ENCODE peak calls at places on chromosomes 1 and 21, in nine cellular contexts. One of them, this sample, is unnamed.

GRCh38 chr1:42385283-42385682 is 4.7 kb downstream of the RIMKLA start:
- DNase-seq in pancreas: no peak
- DNase-seq in cardiac muscle cell: peak; percentile 3
- DNase-seq in stomach: no peak
- DNase-seq in RWPE1: no peak
- DNase-seq in WTC11: no peak
- DNase-seq in ovary: no peak
- DNase-seq in GM06990: no peak
- DNase-seq in kidney epithelial cell: no peak
- DNase-seq in this sample: no peak

GRCh38 chr1:207077470-207078377 is 10.9 kb upstream of the C4BPB start:
- DNase-seq in pancreas: peak; percentile 60
- DNase-seq in cardiac muscle cell: peak; percentile 89
- DNase-seq in stomach: peak; percentile 74
- DNase-seq in RWPE1: peak; percentile 66
- DNase-seq in WTC11: peak; percentile 46
- DNase-seq in ovary: peak; percentile 50
- DNase-seq in GM06990: peak; percentile 41
- DNase-seq in kidney epithelial cell: peak; percentile 38
- DNase-seq in this sample: peak; percentile 64

GRCh38 chr1:229027622-229028182 is 243.2 kb upstream of the RAB4A start:
- DNase-seq in pancreas: no peak
- DNase-seq in cardiac muscle cell: peak; percentile 95
- DNase-seq in stomach: no peak
- DNase-seq in RWPE1: peak; percentile 45
- DNase-seq in WTC11: no peak
- DNase-seq in ovary: no peak
- DNase-seq in GM06990: no peak
- DNase-seq in kidney epithelial cell: no peak
- DNase-seq in this sample: no peak

GRCh38 chr1:227219715-227220292 is 98.5 kb downstream of the CDC42BPA start:
- DNase-seq in pancreas: no peak
- DNase-seq in cardiac muscle cell: no peak
- DNase-seq in stomach: no peak
- DNase-seq in RWPE1: no peak
- DNase-seq in WTC11: no peak
- DNase-seq in ovary: no peak
- DNase-seq in GM06990: no peak
- DNase-seq in kidney epithelial cell: no peak
- DNase-seq in this sample: no peak

GRCh38 chr1:151165281-151165737 is 393 bp downstream of the LYSMD1 start:
- DNase-seq in pancreas: peak; percentile 34
- DNase-seq in cardiac muscle cell: peak; percentile 70
- DNase-seq in stomach: no peak
- DNase-seq in RWPE1: peak; percentile 51
- DNase-seq in WTC11: peak; percentile 77
- DNase-seq in ovary: peak; percentile 69
- DNase-seq in GM06990: no peak
- DNase-seq in kidney epithelial cell: no peak
- DNase-seq in this sample: no peak

GRCh38 chr1:172537827-172538391 is 5.0 kb downstream of the SUCO start:
- DNase-seq in pancreas: no peak
- DNase-seq in cardiac muscle cell: no peak
- DNase-seq in stomach: no peak
- DNase-seq in RWPE1: no peak
- DNase-seq in WTC11: no peak
- DNase-seq in ovary: no peak
- DNase-seq in GM06990: no peak
- DNase-seq in kidney epithelial cell: no peak
- DNase-seq in this sample: no peak

GRCh38 chr1:231803353-231803752 is 176.8 kb downstream of the DISC1 start:
- DNase-seq in pancreas: no peak
- DNase-seq in cardiac muscle cell: peak; percentile 82
- DNase-seq in stomach: no peak
- DNase-seq in RWPE1: no peak
- DNase-seq in WTC11: no peak
- DNase-seq in ovary: no peak
- DNase-seq in GM06990: no peak
- DNase-seq in kidney epithelial cell: no peak
- DNase-seq in this sample: no peak

GRCh38 chr1:37726746-37727145 is 34.4 kb downstream of the CDCA8 start:
- DNase-seq in pancreas: no peak
- DNase-seq in cardiac muscle cell: no peak
- DNase-seq in stomach: no peak
- DNase-seq in RWPE1: no peak
- DNase-seq in WTC11: no peak
- DNase-seq in ovary: no peak
- DNase-seq in GM06990: no peak
- DNase-seq in kidney epithelial cell: no peak
- DNase-seq in this sample: no peak

GRCh38 chr1:160171978-160172377 is 18.4 kb upstream of the CASQ1 start:
- DNase-seq in pancreas: no peak
- DNase-seq in cardiac muscle cell: no peak
- DNase-seq in stomach: no peak
- DNase-seq in RWPE1: no peak
- DNase-seq in WTC11: no peak
- DNase-seq in ovary: no peak
- DNase-seq in GM06990: no peak
- DNase-seq in kidney epithelial cell: no peak
- DNase-seq in this sample: no peak

GRCh38 chr1:37043101-37043500 is 8.8 kb upstream of the GRIK3 start:
- DNase-seq in pancreas: no peak
- DNase-seq in cardiac muscle cell: no peak
- DNase-seq in stomach: no peak
- DNase-seq in RWPE1: no peak
- DNase-seq in WTC11: no peak
- DNase-seq in ovary: no peak
- DNase-seq in GM06990: no peak
- DNase-seq in kidney epithelial cell: no peak
- DNase-seq in this sample: no peak

GRCh38 chr1:16151985-16152384 is 3.9 kb downstream of the EPHA2 start:
- DNase-seq in pancreas: no peak
- DNase-seq in cardiac muscle cell: no peak
- DNase-seq in stomach: no peak
- DNase-seq in RWPE1: no peak
- DNase-seq in WTC11: no peak
- DNase-seq in ovary: no peak
- DNase-seq in GM06990: no peak
- DNase-seq in kidney epithelial cell: no peak
- DNase-seq in this sample: no peak

GRCh38 chr1:16150508-16150907 is 5.4 kb downstream of the EPHA2 start:
- DNase-seq in pancreas: no peak
- DNase-seq in cardiac muscle cell: no peak
- DNase-seq in stomach: no peak
- DNase-seq in RWPE1: no peak
- DNase-seq in WTC11: no peak
- DNase-seq in ovary: no peak
- DNase-seq in GM06990: no peak
- DNase-seq in kidney epithelial cell: no peak
- DNase-seq in this sample: no peak

GRCh38 chr1:16152521-16153087 is 3.3 kb downstream of the EPHA2 start:
- DNase-seq in pancreas: no peak
- DNase-seq in cardiac muscle cell: peak; percentile 34
- DNase-seq in stomach: no peak
- DNase-seq in RWPE1: no peak
- DNase-seq in WTC11: no peak
- DNase-seq in ovary: no peak
- DNase-seq in GM06990: no peak
- DNase-seq in kidney epithelial cell: no peak
- DNase-seq in this sample: no peak

GRCh38 chr1:16149702-16150488 is 6.0 kb downstream of the EPHA2 start:
- DNase-seq in pancreas: no peak
- DNase-seq in cardiac muscle cell: no peak
- DNase-seq in stomach: no peak
- DNase-seq in RWPE1: no peak
- DNase-seq in WTC11: no peak
- DNase-seq in ovary: no peak
- DNase-seq in GM06990: no peak
- DNase-seq in kidney epithelial cell: no peak
- DNase-seq in this sample: no peak

DNA sequence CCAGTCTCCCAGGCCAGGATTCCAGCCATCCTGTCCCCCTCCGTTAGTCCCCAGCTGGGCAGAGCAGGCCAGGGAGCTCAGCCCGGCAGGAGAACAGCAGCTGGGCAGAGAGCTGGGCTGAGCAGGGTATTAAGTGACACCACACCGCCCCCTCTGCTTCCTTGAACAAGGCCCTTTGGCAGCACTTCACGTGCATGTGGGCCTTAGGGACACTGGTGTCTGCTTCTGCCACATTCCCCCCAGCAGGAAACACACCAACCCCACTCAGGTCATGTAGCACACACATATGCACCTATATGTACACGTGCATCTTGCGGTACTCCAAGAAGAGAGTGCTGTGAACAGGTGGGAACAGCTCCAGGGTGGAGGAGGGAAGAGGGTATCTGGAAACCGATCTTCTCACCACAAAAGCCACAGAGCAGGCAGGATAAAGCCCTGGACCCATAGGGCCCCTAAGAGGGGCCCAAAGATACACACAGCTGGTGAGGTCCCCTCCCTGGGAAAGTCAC is 4.6 kb downstream of the EPHA2 start:
- DNase-seq in pancreas: no peak
- DNase-seq in cardiac muscle cell: no peak
- DNase-seq in stomach: no peak
- DNase-seq in RWPE1: no peak
- DNase-seq in WTC11: no peak
- DNase-seq in ovary: no peak
- DNase-seq in GM06990: no peak
- DNase-seq in kidney epithelial cell: no peak
- DNase-seq in this sample: no peak
- TF ChIP-seq CTCF in pancreas: no peak
- TF ChIP-seq CTCF in cardiac muscle cell: no peak
- TF ChIP-seq CTCF in stomach: no peak
- TF ChIP-seq CTCF in RWPE1: no peak
- TF ChIP-seq CTCF in WTC11: no peak
- TF ChIP-seq CTCF in ovary: no peak
- TF ChIP-seq CTCF in GM06990: no peak
- TF ChIP-seq CTCF in kidney epithelial cell: peak; percentile 8
- TF ChIP-seq CTCF in this sample: no peak

DNA sequence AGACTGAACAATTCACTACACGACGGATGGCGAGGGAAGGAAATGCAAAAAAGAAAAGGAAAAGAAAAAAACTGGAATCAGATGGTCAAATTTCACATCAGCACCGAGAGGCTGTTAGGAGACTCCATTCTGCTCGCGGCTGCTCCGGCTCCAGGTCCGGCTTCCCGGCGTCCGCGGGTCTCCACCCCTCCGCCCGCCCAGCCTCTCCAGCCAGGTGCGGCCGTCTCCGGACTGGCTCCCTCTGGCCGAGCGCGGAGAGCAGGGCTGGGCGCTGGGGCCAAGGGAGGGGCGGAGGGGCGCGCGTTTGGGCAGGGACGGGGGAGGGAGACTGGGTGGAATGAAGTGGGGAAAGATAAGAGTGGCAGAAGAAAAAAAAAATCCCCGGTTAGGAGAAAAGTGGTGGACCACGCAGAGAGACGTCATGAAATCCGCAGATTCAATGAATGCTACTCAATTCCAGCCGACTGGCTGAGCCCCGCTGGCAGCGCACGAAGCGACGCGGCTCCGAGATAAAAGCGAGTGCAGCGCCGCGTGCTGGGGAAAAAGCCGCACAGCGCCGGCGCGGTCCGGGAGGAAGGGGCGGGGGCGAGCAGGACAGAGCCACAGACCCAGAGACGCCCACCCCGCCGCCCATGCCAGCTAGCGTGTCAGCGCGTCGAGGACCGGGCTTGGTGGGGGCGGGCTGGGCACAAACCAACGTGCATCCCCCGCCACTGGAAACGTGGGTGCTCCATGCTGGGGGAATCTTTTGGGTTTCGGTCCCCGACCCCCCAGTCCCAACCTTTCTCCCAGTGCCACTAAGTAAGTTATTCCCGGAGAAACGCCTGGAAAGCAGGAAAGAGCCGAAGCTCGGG is at the start of gene KCNJ6:
- DNase-seq in pancreas: peak; percentile 9
- DNase-seq in cardiac muscle cell: peak; percentile 50
- DNase-seq in stomach: peak; percentile 35
- DNase-seq in RWPE1: peak; percentile 60
- DNase-seq in WTC11: peak; percentile 87
- DNase-seq in ovary: no peak
- DNase-seq in GM06990: no peak
- DNase-seq in kidney epithelial cell: no peak
- DNase-seq in this sample: no peak
- TF ChIP-seq CTCF in pancreas: peak; percentile 26
- TF ChIP-seq CTCF in cardiac muscle cell: peak; percentile 63
- TF ChIP-seq CTCF in stomach: no peak
- TF ChIP-seq CTCF in RWPE1: peak; percentile 78
- TF ChIP-seq CTCF in WTC11: no peak
- TF ChIP-seq CTCF in ovary: no peak
- TF ChIP-seq CTCF in GM06990: no peak
- TF ChIP-seq CTCF in kidney epithelial cell: peak; percentile 92
- TF ChIP-seq CTCF in this sample: no peak

DNA sequence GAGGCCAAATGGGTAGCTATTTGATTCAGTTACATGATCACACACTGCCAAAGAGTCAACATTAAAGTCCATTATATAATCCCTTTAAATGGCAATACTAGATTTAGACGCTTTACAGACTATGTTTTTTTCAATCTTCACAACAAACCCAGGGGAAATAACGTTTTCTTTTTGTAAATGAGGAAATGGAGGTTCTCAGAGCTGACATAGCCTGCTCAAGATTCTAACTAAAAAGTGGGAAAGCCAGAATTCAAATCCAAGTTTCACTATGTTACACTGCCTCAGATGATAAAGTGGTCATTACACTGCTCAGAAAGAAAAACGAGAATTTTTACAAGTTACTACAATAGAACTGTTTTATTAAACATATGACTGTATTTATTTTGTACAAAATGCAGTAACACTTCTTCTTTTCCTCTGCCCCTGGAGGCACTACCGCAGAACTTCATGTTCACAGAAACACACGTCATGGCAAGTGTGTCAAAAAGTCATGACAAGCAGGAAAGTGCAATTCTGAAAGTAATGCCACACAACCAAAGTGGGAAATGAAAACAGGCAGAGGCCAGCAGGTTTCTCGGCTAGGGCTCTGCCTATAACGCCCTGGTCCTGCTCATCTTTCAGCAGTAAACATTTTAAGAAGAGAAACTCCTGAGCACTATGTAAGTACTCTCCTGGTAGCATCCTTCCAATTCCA is 19.0 kb downstream of the THEMIS2 start:
- DNase-seq in pancreas: no peak
- DNase-seq in cardiac muscle cell: no peak
- DNase-seq in stomach: no peak
- DNase-seq in RWPE1: no peak
- DNase-seq in WTC11: no peak
- DNase-seq in ovary: no peak
- DNase-seq in GM06990: peak; percentile 63
- DNase-seq in kidney epithelial cell: no peak
- DNase-seq in this sample: peak; percentile 62
- TF ChIP-seq CTCF in pancreas: no peak
- TF ChIP-seq CTCF in cardiac muscle cell: no peak
- TF ChIP-seq CTCF in stomach: no peak
- TF ChIP-seq CTCF in RWPE1: no peak
- TF ChIP-seq CTCF in WTC11: no peak
- TF ChIP-seq CTCF in ovary: no peak
- TF ChIP-seq CTCF in GM06990: peak; percentile 26
- TF ChIP-seq CTCF in kidney epithelial cell: no peak
- TF ChIP-seq CTCF in this sample: no peak

DNA sequence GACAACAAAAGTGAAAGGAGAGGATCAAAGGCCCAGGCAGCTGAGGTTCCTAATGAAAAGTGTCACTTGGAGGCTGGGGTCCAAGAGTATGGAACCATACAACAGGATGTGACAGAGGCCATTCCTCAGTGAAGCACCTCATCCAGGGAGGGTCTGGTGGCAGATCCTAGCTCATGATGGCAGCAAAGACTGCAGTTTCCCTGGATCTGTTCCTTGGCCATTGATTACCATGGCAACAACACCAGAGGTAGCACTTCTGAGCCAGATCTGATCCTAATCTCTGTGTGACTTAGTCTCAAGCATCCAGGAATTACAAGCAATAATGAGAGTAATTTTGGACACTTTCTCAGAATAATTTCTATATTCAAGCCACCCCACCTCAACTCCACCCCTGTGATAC is 12.9 kb downstream of the FAM177B start:
- DNase-seq in pancreas: no peak
- DNase-seq in cardiac muscle cell: no peak
- DNase-seq in stomach: no peak
- DNase-seq in RWPE1: no peak
- DNase-seq in WTC11: no peak
- DNase-seq in ovary: no peak
- DNase-seq in GM06990: no peak
- DNase-seq in kidney epithelial cell: no peak
- DNase-seq in this sample: no peak
- TF ChIP-seq CTCF in pancreas: no peak
- TF ChIP-seq CTCF in cardiac muscle cell: no peak
- TF ChIP-seq CTCF in stomach: no peak
- TF ChIP-seq CTCF in RWPE1: no peak
- TF ChIP-seq CTCF in WTC11: no peak
- TF ChIP-seq CTCF in ovary: no peak
- TF ChIP-seq CTCF in GM06990: no peak
- TF ChIP-seq CTCF in kidney epithelial cell: no peak
- TF ChIP-seq CTCF in this sample: no peak